ENCODE peak calls at places on chromosomes 6 and 20, in five cellular contexts. T is brain microvascular endothelial cell, Y is T-helper 17 cell, M is ELR, P is HCEC 1CT. S is an unnamed sample.

GRCh38 chr6:45590751-45591184 is 213.0 kb upstream of the SUPT3H start:
- DNase-seq in T (no peak), Y (no peak), M (peak; percentile 29), P (peak; percentile 47), S (peak; percentile 51)

GRCh38 chr20:62636446-62636845 is 5.9 kb upstream of the SLCO4A1 start:
- DNase-seq in T (no peak), Y (no peak), M (no peak), P (peak; percentile 18), S (no peak)

GRCh38 chr20:32355417-32355841 is 2.7 kb upstream of the ASXL1 start:
- DNase-seq in T (no peak), Y (no peak), M (no peak), P (no peak), S (no peak)

GRCh38 chr20:58837717-58838116 is 13.0 kb downstream of the GNAS-AS1 start:
- DNase-seq in T (no peak), Y (no peak), M (no peak), P (no peak), S (no peak)

GRCh38 chr6:16769131-16769985 is 8.1 kb upstream of the ATXN1 start:
- DNase-seq in T (peak; percentile 96), Y (peak; percentile 47), M (peak; percentile 98), P (peak; percentile 95), S (peak; percentile 95)

GRCh38 chr6:110822248-110822647 is 7.0 kb upstream of the CDK19 start:
- DNase-seq in T (no peak), Y (no peak), M (no peak), P (no peak), S (peak; percentile 90)

GRCh38 chr20:58835231-58835630 is 15.5 kb downstream of the GNAS-AS1 start:
- DNase-seq in T (no peak), Y (no peak), M (no peak), P (no peak), S (no peak)

GRCh38 chr20:11144114-11144513 is 470.3 kb upstream of the JAG1 start:
- DNase-seq in T (peak; percentile 94), Y (no peak), M (peak; percentile 78), P (peak; percentile 73), S (peak; percentile 94)

GRCh38 chr6:106963544-106963943 is 11.0 kb downstream of the CD24 start:
- DNase-seq in T (no peak), Y (no peak), M (no peak), P (no peak), S (no peak)

GRCh38 chr6:53679446-53679933 is 13.9 kb upstream of the KLHL31 start:
- DNase-seq in T (peak; percentile 18), Y (no peak), M (peak; percentile 64), P (peak; percentile 43), S (peak; percentile 53)

GRCh38 chr6:42819803-42820508 is 38.1 kb downstream of the BICRAL start:
- DNase-seq in T (no peak), Y (no peak), M (peak; percentile 19), P (no peak), S (peak; percentile 54)

GRCh38 chr20:60062431-60063336 is 104.5 kb downstream of the CDH26 start:
- DNase-seq in T (peak; percentile 78), Y (no peak), M (peak; percentile 54), P (peak; percentile 9), S (peak; percentile 80)

GRCh38 chr6:46917002-46917401 is 4.7 kb downstream of the ADGRF5 start:
- DNase-seq in T (no peak), Y (no peak), M (no peak), P (no peak), S (no peak)

GRCh38 chr6:164095056-164095455 is 680.5 kb downstream of the QKI start:
- DNase-seq in T (no peak), Y (no peak), M (peak; percentile 60), P (no peak), S (no peak)

GRCh38 chr20:2446845-2447244 is 23.7 kb downstream of the SNRPB start:
- DNase-seq in T (no peak), Y (no peak), M (no peak), P (no peak), S (no peak)

GRCh38 chr20:51220293-51220706 is 197.4 kb upstream of the KCNG1 start:
- DNase-seq in T (no peak), Y (peak; percentile 25), M (peak; percentile 46), P (no peak), S (peak; percentile 10)

GRCh38 chr6:3364391-3364790 is 92.5 kb downstream of the SLC22A23 start:
- DNase-seq in T (no peak), Y (no peak), M (no peak), P (no peak), S (no peak)

GRCh38 chr6:157941101-157941863 is 40.4 kb upstream of the SYNJ2 start:
- DNase-seq in T (no peak), Y (no peak), M (no peak), P (no peak), S (no peak)

GRCh38 chr20:22716824-22717351 is 132.5 kb upstream of the FOXA2 start:
- DNase-seq in T (no peak), Y (no peak), M (no peak), P (no peak), S (peak; percentile 62)

GRCh38 chr6:150734235-150734634 is 131.3 kb upstream of the MTHFD1L start:
- DNase-seq in T (no peak), Y (no peak), M (no peak), P (no peak), S (no peak)

GRCh38 chr6:26306248-26306647 is 58.8 kb upstream of the BTN3A2 start:
- DNase-seq in T (no peak), Y (no peak), M (peak; percentile 43), P (no peak), S (no peak)

GRCh38 chr20:56788671-56789610 is 159.8 kb downstream of the TFAP2C start:
- DNase-seq in T (no peak), Y (no peak), M (peak; percentile 86), P (peak; percentile 17), S (no peak)

GRCh38 chr6:46940433-46941226 is 18.9 kb upstream of the ADGRF5 start:
- DNase-seq in T (no peak), Y (no peak), M (no peak), P (no peak), S (no peak)

GRCh38 chr6:113513086-113513485 is 344.1 kb upstream of the MARCKS start:
- DNase-seq in T (no peak), Y (no peak), M (no peak), P (no peak), S (no peak)

GRCh38 chr20:38298768-38299288 is 5.1 kb upstream of the BPI start:
- DNase-seq in T (no peak), Y (no peak), M (no peak), P (no peak), S (peak; percentile 91)

GRCh38 chr6:169048185-169048584 is 205.5 kb downstream of the THBS2 start:
- DNase-seq in T (no peak), Y (no peak), M (no peak), P (no peak), S (no peak)

GRCh38 chr20:17570347-17571152 is 675 bp downstream of the DSTN start:
- DNase-seq in T (no peak), Y (no peak), M (peak; percentile 65), P (peak; percentile 51), S (peak; percentile 59)

GRCh38 chr6:23106951-23107350 is 537.6 kb downstream of the HDGFL1 start:
- DNase-seq in T (peak; percentile 47), Y (no peak), M (peak; percentile 63), P (peak; percentile 80), S (peak; percentile 0)

GRCh38 chr6:4613795-4614194 is 162.4 kb upstream of the CDYL start:
- DNase-seq in T (no peak), Y (no peak), M (no peak), P (no peak), S (no peak)

GRCh38 chr6:24321538-24322162 is 36.2 kb downstream of the DCDC2 start:
- DNase-seq in T (peak; percentile 57), Y (no peak), M (no peak), P (no peak), S (no peak)

GRCh38 chr20:25008388-25009217 is 16.1 kb upstream of the APMAP start:
- DNase-seq in T (no peak), Y (no peak), M (no peak), P (no peak), S (no peak)

GRCh38 chr20:3177746-3178477 is 4.6 kb upstream of the LZTS3 start:
- DNase-seq in T (no peak), Y (no peak), M (no peak), P (no peak), S (no peak)

GRCh38 chr6:127855542-127856159 is 45.2 kb downstream of the THEMIS start:
- DNase-seq in T (peak; percentile 54), Y (no peak), M (peak; percentile 58), P (peak; percentile 31), S (peak; percentile 64)

GRCh38 chr6:161486903-161487531 is 213.2 kb upstream of the AGPAT4 start:
- DNase-seq in T (no peak), Y (no peak), M (peak; percentile 46), P (peak; percentile 19), S (no peak)

GRCh38 chr6:33298773-33299236 is at the start of gene RGL2:
- DNase-seq in T (no peak), Y (peak; percentile 53), M (peak; percentile 68), P (peak; percentile 48), S (peak; percentile 45)

GRCh38 chr20:17485017-17485416 is 46.2 kb downstream of the BFSP1 start:
- DNase-seq in T (no peak), Y (no peak), M (peak; percentile 8), P (no peak), S (no peak)

GRCh38 chr6:109194770-109195169 is 99.5 kb downstream of the CEP57L1 start:
- DNase-seq in T (no peak), Y (no peak), M (no peak), P (no peak), S (no peak)

GRCh38 chr6:43290353-43290904 is 7.6 kb upstream of the SLC22A7 start:
- DNase-seq in T (no peak), Y (no peak), M (no peak), P (no peak), S (no peak)

GRCh38 chr6:7726416-7727149 is 684 bp downstream of the BMP6 start:
- DNase-seq in T (no peak), Y (no peak), M (peak; percentile 26), P (no peak), S (peak; percentile 7)

GRCh38 chr6:141635621-141636020 is 497.1 kb upstream of the GJE1 start:
- DNase-seq in T (no peak), Y (no peak), M (no peak), P (no peak), S (no peak)